ENCODE peak calls at places on chromosomes 3 and 15, in four cellular contexts. P is GM12878, L is K562, I is GM12891. V is an unnamed sample.

GRCh38 chr15:59570364-59570763 is 41.2 kb upstream of the GCNT3 start:
- DNase-seq in P (no peak), L (no peak), I (no peak), V (no peak)

GRCh38 chr3:156158656-156159295 is 38.4 kb downstream of the KCNAB1 start:
- DNase-seq in P (no peak), L (no peak), I (no peak), V (no peak)

GRCh38 chr15:27490867-27491595 is 520.0 kb downstream of the GABRG3 start:
- DNase-seq in P (no peak), L (no peak), I (no peak), V (no peak)

GRCh38 chr3:113495035-113495434 is 19.9 kb downstream of the SPICE1 start:
- DNase-seq in P (no peak), L (no peak), I (no peak), V (no peak)

GRCh38 chr3:61594978-61595687 is 33.8 kb downstream of the PTPRG start:
- DNase-seq in P (no peak), L (no peak), I (no peak), V (no peak)

GRCh38 chr15:32986147-32986546 is 208.4 kb downstream of the FMN1 start:
- DNase-seq in P (no peak), L (no peak), I (no peak), V (no peak)

GRCh38 chr3:8156138-8156537 is 345.5 kb upstream of the LMCD1 start:
- DNase-seq in P (no peak), L (no peak), I (no peak), V (no peak)

GRCh38 chr3:115989927-115990326 is 366.6 kb downstream of the GAP43 start:
- DNase-seq in P (no peak), L (no peak), I (no peak), V (no peak)

GRCh38 chr15:101359365-101359947 is 64.4 kb upstream of the SNRPA1 start:
- DNase-seq in P (no peak), L (no peak), I (no peak), V (no peak)

GRCh38 chr15:76904461-76905012 is 603 bp downstream of the SCAPER start:
- DNase-seq in P (no peak), L (peak), I (peak), V (no peak)

GRCh38 chr3:34882764-34883163 is 756.6 kb upstream of the ARPP21 start:
- DNase-seq in P (no peak), L (no peak), I (no peak), V (no peak)

GRCh38 chr3:196666001-196666867 is 26.7 kb downstream of the NRROS start:
- DNase-seq in P (no peak), L (no peak), I (no peak), V (peak)

GRCh38 chr3:52524258-52524751 is 9.4 kb downstream of the NT5DC2 start:
- DNase-seq in P (no peak), L (no peak), I (no peak), V (no peak)

DNA sequence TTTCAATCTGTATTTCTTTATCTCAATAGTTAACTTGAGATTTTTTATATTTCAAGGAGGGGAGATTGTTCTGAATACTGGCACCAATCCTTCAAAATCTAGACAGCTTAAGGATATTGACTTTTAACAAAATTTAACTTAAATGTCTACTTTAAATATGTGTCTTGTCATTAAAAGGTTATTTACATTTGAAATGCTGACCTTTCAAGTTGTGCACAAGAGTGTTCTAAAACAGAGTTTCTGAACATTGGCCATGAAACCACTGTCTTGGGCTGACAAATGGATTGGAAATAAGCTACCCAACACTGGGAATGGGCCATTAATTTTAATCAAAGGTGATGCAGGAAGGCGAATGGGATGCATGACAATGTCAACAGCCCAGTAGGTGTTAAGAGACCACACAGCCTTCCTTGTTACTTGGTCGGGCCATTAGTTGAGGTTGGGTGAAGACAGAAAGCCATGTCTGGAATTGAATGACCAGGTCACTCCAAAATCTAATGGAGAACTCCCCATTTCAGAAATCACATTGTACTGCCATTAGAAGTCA is 128.5 kb downstream of the CDIN1 start:
- DNase-seq in P (no peak), L (no peak), I (no peak), V (no peak)
- TF ChIP-seq SPI1 in P (no peak), L (no peak), I (no peak), V (no peak)

GRCh38 chr15:90911302-90911623 is 8.2 kb downstream of the MAN2A2 start:
- DNase-seq in P (no peak), L (no peak), I (no peak), V (no peak)

GRCh38 chr15:90910441-90911301 is 7.6 kb downstream of the MAN2A2 start:
- DNase-seq in P (no peak), L (no peak), I (no peak), V (no peak)

GRCh38 chr15:90912770-90913075 is 9.6 kb downstream of the MAN2A2 start:
- DNase-seq in P (no peak), L (no peak), I (no peak), V (no peak)

GRCh38 chr15:90913398-90913944 is 10.4 kb downstream of the MAN2A2 start:
- DNase-seq in P (no peak), L (no peak), I (no peak), V (no peak)

GRCh38 chr15:90911906-90912769 is 9.0 kb downstream of the MAN2A2 start:
- DNase-seq in P (no peak), L (no peak), I (no peak), V (no peak)
- TF ChIP-seq SPI1 in P (no peak), L (no peak), I (no peak), V (no peak)

GRCh38 chr3:43998841-43999805 is 242.6 kb upstream of the TOPAZ1 start:
- DNase-seq in P (no peak), L (no peak), I (peak), V (no peak)

GRCh38 chr3:43999920-44000319 is 241.8 kb upstream of the TOPAZ1 start:
- DNase-seq in P (no peak), L (no peak), I (no peak), V (no peak)

GRCh38 chr3:43996379-43997301 is 245.0 kb upstream of the TOPAZ1 start:
- DNase-seq in P (no peak), L (no peak), I (peak), V (no peak)

GRCh38 chr3:43997788-43998373 is 243.8 kb upstream of the TOPAZ1 start:
- DNase-seq in P (no peak), L (no peak), I (no peak), V (no peak)

DNA sequence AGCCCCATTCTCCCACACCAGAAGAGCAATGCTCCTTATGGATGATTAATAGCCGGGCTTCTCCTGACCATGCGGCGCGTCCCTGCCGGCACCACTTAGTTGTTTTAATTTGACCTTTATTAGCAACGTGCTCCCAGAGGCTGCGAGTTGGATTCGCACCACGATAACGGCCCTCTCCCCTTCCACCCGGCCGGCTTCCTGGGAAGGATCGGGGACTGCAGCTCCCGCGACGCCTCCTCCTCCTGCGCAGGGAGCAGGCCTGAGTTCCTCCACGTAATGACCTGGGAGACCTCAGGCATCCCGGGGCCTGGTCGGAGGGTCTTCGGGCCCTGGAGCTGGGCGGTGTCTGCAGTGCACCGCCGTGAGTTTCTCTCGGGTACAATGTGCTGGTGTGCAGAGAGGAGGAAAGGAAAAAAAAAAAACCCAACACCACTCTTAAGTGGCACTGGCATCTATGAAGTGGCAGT is 243.3 kb upstream of the TOPAZ1 start:
- DNase-seq in P (no peak), L (no peak), I (no peak), V (no peak)
- TF ChIP-seq SPI1 in P (no peak), L (no peak), I (no peak), V (no peak)

GRCh38 chr3:78857494-78858111 is 910.2 kb downstream of the ROBO1 start:
- DNase-seq in P (no peak), L (no peak), I (no peak), V (no peak)
- TF ChIP-seq SPI1 in P (no peak), L (no peak), I (no peak), V (no peak)

GRCh38 chr15:85171736-85172135 is 190.1 kb downstream of the PDE8A start:
- DNase-seq in P (no peak), L (no peak), I (no peak), V (no peak)
- TF ChIP-seq SPI1 in P (no peak), L (no peak), I (no peak), V (no peak)

GRCh38 chr3:14283821-14284438 is 105.3 kb downstream of the LSM3 start:
- DNase-seq in P (no peak), L (peak), I (no peak), V (no peak)

GRCh38 chr3:14285526-14285925 is 106.9 kb downstream of the LSM3 start:
- DNase-seq in P (no peak), L (no peak), I (no peak), V (no peak)

GRCh38 chr3:14283092-14283820 is 104.6 kb downstream of the LSM3 start:
- DNase-seq in P (no peak), L (no peak), I (no peak), V (no peak)

GRCh38 chr3:14286887-14287496 is 108.4 kb downstream of the LSM3 start:
- DNase-seq in P (no peak), L (no peak), I (no peak), V (no peak)

DNA sequence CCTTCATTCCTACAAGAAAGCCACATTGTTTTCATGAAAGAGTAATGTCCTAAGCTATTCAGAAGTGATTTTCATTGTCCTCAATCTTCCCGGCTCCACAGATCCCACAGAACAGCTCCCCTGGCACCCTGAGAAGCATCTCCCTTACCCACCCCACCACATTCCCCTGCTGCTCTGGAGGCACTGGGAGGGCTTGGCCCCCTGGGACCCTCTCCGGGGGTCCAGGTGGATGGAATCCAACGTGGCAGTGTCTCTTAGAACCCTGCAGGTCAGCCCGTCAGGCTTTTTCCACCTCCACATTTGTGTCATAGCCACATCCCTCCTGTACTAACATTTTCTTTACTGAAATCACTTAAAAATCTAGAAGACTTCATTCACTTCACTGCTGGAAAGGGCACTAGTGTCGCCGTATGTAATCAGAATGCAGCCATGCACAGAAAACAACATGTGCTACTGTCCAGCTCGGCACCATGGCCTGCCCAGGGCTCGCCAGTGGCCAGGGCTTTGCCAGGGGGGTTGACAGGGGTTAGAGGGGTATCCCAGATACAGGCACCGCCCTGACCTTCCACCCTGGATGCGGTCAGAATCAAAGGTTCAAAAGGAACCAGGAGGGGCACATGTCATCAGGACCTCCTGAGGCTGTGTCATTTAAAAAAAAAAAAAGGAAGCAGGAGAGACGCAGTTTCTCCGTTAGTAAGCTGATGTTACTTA is 106.2 kb downstream of the LSM3 start:
- DNase-seq in P (no peak), L (no peak), I (no peak), V (no peak)
- TF ChIP-seq SPI1 in P (no peak), L (no peak), I (no peak), V (peak)

GRCh38 chr15:63609448-63609847 is 12.3 kb downstream of the FBXL22 start:
- DNase-seq in P (no peak), L (no peak), I (no peak), V (no peak)
- TF ChIP-seq SPI1 in P (no peak), L (no peak), I (no peak), V (no peak)

DNA sequence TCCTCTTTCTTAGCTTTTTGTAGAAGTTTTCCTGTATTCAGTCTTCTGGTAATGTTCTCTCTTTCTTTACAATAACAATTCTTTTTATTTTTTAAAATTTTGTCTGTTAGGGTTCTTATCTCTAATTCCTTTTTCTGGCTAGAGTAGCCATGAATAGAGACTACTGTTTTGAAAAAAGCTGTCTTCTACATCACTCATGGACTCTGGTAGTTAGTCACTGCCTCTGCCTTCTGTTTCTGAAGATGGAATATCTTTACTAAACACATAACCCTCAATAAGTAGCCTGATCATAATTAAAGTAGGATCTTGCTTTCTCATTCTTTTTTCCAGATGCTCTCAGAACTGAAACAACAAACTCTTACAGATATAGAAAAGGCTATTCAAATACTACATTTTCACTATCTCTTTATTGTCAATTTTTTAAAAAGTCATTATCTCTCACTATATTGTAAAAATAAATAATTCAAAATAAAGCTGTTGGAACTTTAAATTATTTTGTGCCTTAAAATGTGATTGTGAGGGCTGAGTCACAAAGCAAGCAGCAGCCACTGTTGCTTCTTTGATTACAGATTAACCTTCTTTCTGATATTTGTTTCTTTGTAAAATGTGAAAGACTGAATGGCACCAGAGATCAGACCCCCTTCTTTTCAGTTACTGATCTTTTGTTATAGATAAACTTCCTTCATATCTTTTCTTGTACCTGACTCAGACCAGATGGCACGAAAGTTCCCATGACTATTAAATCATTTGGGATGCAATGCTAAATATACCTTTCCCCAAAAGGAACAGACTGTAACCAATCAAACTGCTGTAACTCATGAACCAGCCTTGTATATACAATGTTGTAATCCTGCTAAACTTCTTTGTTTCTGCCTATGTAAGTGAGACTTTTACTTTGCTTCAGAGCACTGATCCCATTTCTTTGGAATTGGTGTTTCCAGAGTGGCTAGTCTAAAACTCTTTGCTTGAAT is 1159.5 kb downstream of the IGSF11 start:
- DNase-seq in P (no peak), L (no peak), I (no peak), V (no peak)
- TF ChIP-seq SPI1 in P (no peak), L (no peak), I (no peak), V (no peak)

DNA sequence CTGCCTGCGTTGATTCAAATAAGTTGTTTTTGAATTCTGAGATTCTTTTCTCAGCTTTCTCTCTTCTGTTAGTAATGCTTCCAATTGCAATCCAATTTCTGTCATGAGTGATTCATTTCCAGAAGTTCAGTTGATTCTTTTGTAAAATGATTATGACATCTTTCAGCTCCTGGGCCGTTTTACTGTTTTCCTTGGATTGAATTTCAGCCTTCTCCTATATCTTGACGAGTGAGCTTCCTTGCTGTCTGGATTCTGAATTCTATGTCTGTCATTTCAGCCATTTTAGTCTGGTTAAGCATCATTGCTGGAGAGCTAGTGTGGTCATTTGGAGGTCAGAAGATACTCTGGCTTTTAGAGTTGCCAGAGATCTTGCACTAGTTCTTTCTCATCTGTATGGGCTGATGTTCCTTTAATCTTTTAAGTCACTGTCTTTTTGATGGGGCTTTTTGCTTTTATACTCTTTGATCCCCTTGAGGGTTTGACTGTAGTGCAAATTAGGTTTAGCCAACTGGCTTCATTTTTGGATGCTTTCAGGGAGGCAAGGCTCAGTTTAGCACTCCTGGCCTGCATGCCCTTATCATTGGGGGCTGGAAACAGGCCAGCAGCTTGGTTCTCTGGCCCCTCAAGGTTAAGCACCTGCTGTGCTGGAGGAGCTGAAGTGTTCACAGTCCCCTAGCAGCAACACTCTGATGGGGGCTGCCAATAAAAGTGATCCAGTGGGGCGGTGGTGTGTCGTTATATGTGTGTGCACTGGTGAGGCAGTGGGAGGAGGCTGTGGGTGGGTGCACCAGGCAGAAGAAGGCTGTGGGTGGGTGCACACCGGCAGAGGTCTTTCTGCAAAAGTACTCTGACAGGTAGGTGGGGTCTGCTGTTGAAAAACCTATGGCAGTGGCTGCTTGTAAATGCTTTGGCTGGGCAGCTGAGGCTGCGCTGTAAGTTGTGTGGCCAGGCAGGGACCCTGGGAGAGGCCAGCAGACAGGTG is 51.2 kb downstream of the MCTP2 start:
- DNase-seq in P (no peak), L (no peak), I (no peak), V (no peak)
- TF ChIP-seq SPI1 in P (no peak), L (no peak), I (no peak), V (no peak)

GRCh38 chr15:67189326-67190051 is 65.0 kb downstream of the AAGAB start:
- DNase-seq in P (no peak), L (no peak), I (no peak), V (no peak)
- TF ChIP-seq SPI1 in P (no peak), L (no peak), I (no peak), V (no peak)

V was measured in HL-60.